ENCODE peak calls at places on chromosomes 1 and 21, in six cellular contexts. A is fibroblast of lung, V is tibial artery, B is stomach, K is left lung, G is small intestine. F is an unnamed sample. For H3K4me1, the result is how much of the 10 kb centered on the place peaks cover.

GRCh38 chr1:184867866-184868585 is 106.3 kb downstream of the NIBAN1 start:
- DNase-seq in A (no peak), V (no peak), G (no peak), B (no peak), K (no peak), F (no peak)

GRCh38 chr21:44065428-44065827 is 41.8 kb upstream of the PWP2 start:
- DNase-seq in K (peak), A (peak), V (no peak), B (peak), G (peak), F (no peak)

GRCh38 chr1:214022810-214023425 is 35.1 kb downstream of the PROX1 start:
- DNase-seq in G (no peak), K (no peak), V (no peak), B (no peak), A (no peak), F (no peak)

GRCh38 chr1:61980561-61980960 is 214.1 kb upstream of the L1TD1 start:
- DNase-seq in B (no peak), V (no peak), A (peak), K (no peak), G (no peak), F (no peak)

GRCh38 chr1:206583461-206584264 is 28.6 kb downstream of the EIF2D start:
- DNase-seq in B (peak), V (peak), K (peak), G (peak), A (peak), F (peak)

GRCh38 chr1:7784492-7785071 is 491 bp downstream of the PER3 start:
- DNase-seq in B (no peak), A (no peak), V (peak), K (peak), G (peak), F (peak)

GRCh38 chr1:39130297-39130696 is 74.2 kb upstream of the MACF1 start:
- DNase-seq in G (no peak), B (no peak), V (no peak), K (no peak), A (peak), F (no peak)

GRCh38 chr21:42465008-42465878 is 30.8 kb downstream of the RSPH1 start:
- DNase-seq in A (peak), V (peak), B (peak), G (peak), K (no peak), F (peak)

GRCh38 chr1:232899278-232899677 is 51.1 kb upstream of the NTPCR start:
- DNase-seq in A (no peak), K (no peak), B (no peak), G (no peak), V (no peak), F (no peak)

GRCh38 chr1:67264899-67265298 is 42.8 kb upstream of the IL12RB2 start:
- DNase-seq in V (no peak), A (no peak), B (no peak), G (peak), K (no peak), F (no peak)

GRCh38 chr1:154325583-154326545 is 539 bp downstream of the ATP8B2 start:
- DNase-seq in V (peak), G (no peak), B (peak), K (peak), A (peak), F (peak)

GRCh38 chr1:15100369-15101111 is 53.0 kb upstream of the TMEM51 start:
- DNase-seq in A (peak), B (peak), V (no peak), G (peak), K (no peak), F (peak)

GRCh38 chr1:168202941-168203654 is 22.7 kb upstream of the SFT2D2 start:
- DNase-seq in G (no peak), K (no peak), V (no peak), B (no peak), A (peak), F (no peak)

GRCh38 chr1:183807549-183808168 is 2.7 kb downstream of the RGL1 start:
- DNase-seq in K (peak), A (peak), B (no peak), G (no peak), V (no peak), F (no peak)

GRCh38 chr1:40306296-40306695 is 10.8 kb downstream of the COL9A2 start:
- DNase-seq in A (no peak), K (no peak), V (no peak), B (peak), G (no peak), F (no peak)

GRCh38 chr1:213162338-213162737 is 111.3 kb downstream of the RPS6KC1 start:
- DNase-seq in B (no peak), G (no peak), V (peak), K (no peak), A (peak), F (no peak)

GRCh38 chr1:8059161-8059622 is 33.1 kb upstream of the ERRFI1 start:
- DNase-seq in G (no peak), B (no peak), A (peak), V (no peak), K (no peak), F (no peak)

GRCh38 chr1:190479537-190479936 is 1.9 kb upstream of the BRINP3 start:
- DNase-seq in V (no peak), G (peak), K (no peak), B (no peak), A (no peak), F (no peak)

GRCh38 chr1:153087692-153088091 is 6.6 kb downstream of the SPRR2E start:
- DNase-seq in K (no peak), A (no peak), B (no peak), G (no peak), V (no peak), F (no peak)

GRCh38 chr1:40740039-40740991 is 43.3 kb upstream of the KCNQ4 start:
- DNase-seq in K (no peak), G (peak), V (no peak), B (no peak), A (no peak), F (no peak)

GRCh38 chr1:220330265-220330664 is 58.0 kb upstream of the RAB3GAP2 start:
- DNase-seq in G (no peak), A (no peak), V (no peak), K (no peak), B (no peak), F (no peak)

GRCh38 chr1:90412563-90412962 is 304.5 kb downstream of the BARHL2 start:
- DNase-seq in G (no peak), K (no peak), A (no peak), V (no peak), B (no peak), F (no peak)

GRCh38 chr1:14894811-14895524 is 258.6 kb upstream of the TMEM51 start:
- DNase-seq in K (no peak), V (no peak), G (peak), A (no peak), B (peak), F (peak)

GRCh38 chr1:35876988-35877387 is 6.0 kb upstream of the AGO1 start:
- DNase-seq in K (no peak), V (no peak), B (no peak), G (no peak), A (no peak), F (no peak)

DNA sequence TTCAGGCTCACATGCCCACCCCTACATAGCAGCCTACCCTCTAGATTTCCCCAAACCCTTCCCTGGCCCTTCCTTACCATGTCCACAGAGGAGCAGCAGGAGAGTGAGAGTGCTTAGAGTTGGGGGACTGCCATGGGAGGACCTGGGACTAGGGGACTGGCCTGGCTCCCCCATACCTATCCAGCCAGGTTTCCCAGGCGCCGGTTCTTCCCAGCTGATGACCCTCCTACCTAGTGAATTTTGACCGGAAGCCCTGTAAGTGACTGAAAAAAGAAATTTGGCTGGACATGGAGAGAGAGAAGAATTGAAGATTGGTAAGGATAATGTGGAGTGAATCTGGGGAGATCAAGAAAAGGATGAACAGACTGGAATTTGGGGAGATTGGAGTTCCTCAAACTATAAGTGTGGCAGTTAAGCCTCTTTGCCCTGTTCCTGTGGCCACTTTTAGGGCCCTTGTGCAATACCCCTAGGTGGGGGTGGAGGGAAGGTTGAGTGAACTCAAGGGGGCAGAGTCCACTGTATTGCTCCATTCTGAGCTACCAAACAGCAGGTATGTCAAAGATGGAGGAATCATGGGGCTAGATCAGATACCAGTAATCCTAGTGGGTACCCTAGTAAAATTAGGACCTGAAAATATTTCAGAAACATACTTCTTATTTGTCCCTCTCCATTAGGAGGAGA is 1.3 kb downstream of the HJV start:
- DNase-seq in V (no peak), A (no peak), G (peak), K (no peak), B (no peak), F (no peak)
- H3K4me1 ChIP-seq in V (under half), A (under half), G (under half), K (under half), B (under half), F (under half)

GRCh38 chr1:225772323-225772768 is 5.3 kb upstream of the SRP9 start:
- DNase-seq in A (peak), G (peak), B (peak), K (peak), V (peak), F (peak)

GRCh38 chr1:225769687-225770086 is 7.9 kb upstream of the SRP9 start:
- DNase-seq in A (no peak), K (no peak), V (peak), B (no peak), G (no peak), F (no peak)

GRCh38 chr1:225772848-225773247 is 4.8 kb upstream of the SRP9 start:
- DNase-seq in G (peak), K (no peak), V (no peak), B (peak), A (no peak), F (no peak)

GRCh38 chr1:225770586-225771248 is 6.9 kb upstream of the SRP9 start:
- DNase-seq in A (no peak), V (peak), B (no peak), K (no peak), G (no peak), F (no peak)

DNA sequence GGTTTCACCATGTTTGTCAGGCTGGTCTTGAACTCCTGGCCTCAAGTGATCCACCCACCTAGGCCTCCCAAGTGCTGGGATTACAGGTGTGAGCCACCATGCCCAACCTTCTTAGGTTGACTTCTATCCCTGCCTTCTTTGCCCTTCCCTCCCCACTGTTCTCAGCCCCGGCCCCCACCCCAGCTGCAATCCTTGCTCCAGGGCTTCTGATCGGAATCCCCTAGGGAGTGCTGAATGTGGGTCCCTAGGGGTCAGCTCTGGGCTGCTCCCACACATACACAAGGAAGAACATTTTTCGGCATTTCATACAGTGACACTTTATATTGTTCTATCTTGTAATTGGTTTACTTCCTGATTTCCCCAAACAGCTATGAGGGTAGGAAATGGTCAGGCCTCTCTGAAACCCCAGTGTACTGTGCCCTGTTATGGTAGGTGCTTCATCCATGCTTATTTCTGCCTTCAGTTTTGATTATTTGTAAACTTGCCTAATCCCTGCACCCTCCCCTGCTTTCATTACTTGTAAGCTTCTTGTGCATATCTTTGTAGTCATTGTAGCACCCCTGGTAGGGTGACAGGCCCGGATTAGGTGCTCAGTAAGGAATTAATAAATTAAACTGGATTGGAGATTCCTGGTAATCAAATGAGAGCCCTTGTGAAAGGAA is 5.8 kb upstream of the SRP9 start:
- DNase-seq in B (no peak), K (no peak), G (no peak), V (peak), A (no peak), F (no peak)
- H3K27ac ChIP-seq in B (peak), K (peak), G (no peak), V (peak), A (no peak), F (peak)

GRCh38 chr1:21293537-21294265 is 3.4 kb upstream of the ECE1 start:
- DNase-seq in K (no peak), G (no peak), A (no peak), B (no peak), V (no peak), F (no peak)
- H3K4me3 ChIP-seq in K (no peak), G (peak), A (no peak), B (no peak), V (no peak), F (no peak)

GRCh38 chr1:9068971-9069323 is 488 bp downstream of the SLC2A5 start:
- DNase-seq in V (no peak), A (no peak), B (no peak), G (peak), K (no peak), F (no peak)
- H3K4me1 ChIP-seq in V (under half), A (under half), B (under half), G (under half), K (under half), F (under half)

F was measured in pancreas.